ENCODE peak calls at places on chromosomes 6 and 20, in ten cellular contexts. Y is H7, O is right lobe of liver, U is left ventricle myocardium superior, P is Right ventricle myocardium inferior, E is iPS-NIHi11, A is naive B cell, G is putamen, C is DMS153, I is HFFc6. N is an unnamed sample.

GRCh38 chr6:30781697-30782424 is 37.5 kb upstream of the IER3 start:
- DNase-seq in Y (no peak), O (peak), U (peak), P (peak), E (peak), A (peak), G (peak), C (peak), I (peak), N (peak)

GRCh38 chr6:168355716-168356522 is 36.3 kb upstream of the DACT2 start:
- DNase-seq in Y (peak), O (peak), U (peak), P (peak), E (peak), A (no peak), G (peak), C (peak), I (no peak), N (peak)

GRCh38 chr20:34037121-34037520 is 43.4 kb downstream of the RALY start:
- DNase-seq in Y (no peak), O (no peak), U (no peak), P (no peak), E (peak), A (no peak), G (no peak), C (no peak), I (no peak), N (no peak)

GRCh38 chr20:46376196-46376785 is 30.1 kb downstream of the ELMO2 start:
- DNase-seq in Y (no peak), O (no peak), U (no peak), P (no peak), E (no peak), A (no peak), G (no peak), C (no peak), I (no peak), N (no peak)

GRCh38 chr6:168200571-168201134 is 118.9 kb downstream of the DACT2 start:
- DNase-seq in Y (no peak), O (peak), U (no peak), P (no peak), E (no peak), A (no peak), G (no peak), C (no peak), I (no peak), N (no peak)

GRCh38 chr6:27582928-27583725 is 110.2 kb upstream of the ZNF184 start:
- DNase-seq in Y (peak), O (no peak), U (no peak), P (no peak), E (peak), A (no peak), G (no peak), C (no peak), I (peak), N (no peak)

GRCh38 chr6:68777956-68778355 is 142.9 kb downstream of the ADGRB3 start:
- DNase-seq in Y (no peak), O (no peak), U (no peak), P (no peak), E (no peak), A (no peak), G (peak), C (peak), I (no peak), N (peak)

GRCh38 chr20:10922941-10923340 is 249.1 kb upstream of the JAG1 start:
- DNase-seq in Y (no peak), O (no peak), U (no peak), P (no peak), E (no peak), A (no peak), G (no peak), C (no peak), I (peak), N (no peak)

GRCh38 chr6:40710626-40711354 is 123.6 kb upstream of the LRFN2 start:
- DNase-seq in Y (no peak), O (no peak), U (peak), P (no peak), E (no peak), A (no peak), G (no peak), C (peak), I (no peak), N (peak)

GRCh38 chr6:167956491-167956890 is 41.0 kb upstream of the KIF25 start:
- DNase-seq in Y (no peak), O (no peak), U (no peak), P (no peak), E (no peak), A (no peak), G (no peak), C (no peak), I (no peak), N (no peak)

GRCh38 chr6:114055319-114055718 is 84.4 kb upstream of the HDAC2 start:
- DNase-seq in Y (no peak), O (no peak), U (no peak), P (no peak), E (no peak), A (no peak), G (peak), C (no peak), I (no peak), N (no peak)

GRCh38 chr6:43368517-43369160 is 808 bp downstream of the ZNF318 start:
- DNase-seq in Y (peak), O (peak), U (peak), P (peak), E (peak), A (no peak), G (peak), C (no peak), I (peak), N (peak)

GRCh38 chr6:44956426-44956825 is 371.7 kb upstream of the RUNX2 start:
- DNase-seq in Y (no peak), O (no peak), U (no peak), P (no peak), E (no peak), A (no peak), G (no peak), C (no peak), I (no peak), N (no peak)

GRCh38 chr6:132236281-132236680 is 165.0 kb downstream of the MOXD1 start:
- DNase-seq in Y (no peak), O (no peak), U (no peak), P (no peak), E (no peak), A (no peak), G (no peak), C (no peak), I (peak), N (no peak)

GRCh38 chr6:32267035-32267434 is 43.2 kb upstream of the NOTCH4 start:
- DNase-seq in Y (no peak), O (no peak), U (no peak), P (no peak), E (no peak), A (no peak), G (no peak), C (no peak), I (no peak), N (no peak)

GRCh38 chr6:114007451-114007953 is 36.6 kb upstream of the HDAC2 start:
- DNase-seq in Y (no peak), O (no peak), U (no peak), P (no peak), E (no peak), A (no peak), G (no peak), C (peak), I (no peak), N (no peak)

GRCh38 chr20:48716086-48716485 is 111.7 kb downstream of the PREX1 start:
- DNase-seq in Y (no peak), O (no peak), U (no peak), P (no peak), E (no peak), A (no peak), G (no peak), C (no peak), I (no peak), N (no peak)

GRCh38 chr6:39980839-39981580 is 46.7 kb upstream of the MOCS1 start:
- DNase-seq in Y (peak), O (no peak), U (no peak), P (no peak), E (peak), A (peak), G (peak), C (peak), I (peak), N (peak)

N was measured in NCI-H2029.